ENCODE peak calls at places on chromosome X, in four cellular contexts. U is GM04503; R is effector memory CD4-positive, alpha-beta T cell; E is neural progenitor cell. D is an unnamed sample.
A peak's percentile ranks its signal among the peaks of the same experiment; 100 is the strongest.

GRCh38 chrX:46693149-46693548 is 65.8 kb downstream of the SLC9A7 start:
- DNase-seq in E (no peak), R (no peak), U (no peak), D (no peak)

GRCh38 chrX:39367429-39367828 is 566.2 kb downstream of the MID1IP1 start:
- DNase-seq in E (no peak), R (no peak), U (no peak), D (no peak)

GRCh38 chrX:127708155-127708554 is 344.0 kb downstream of the ACTRT1 start:
- DNase-seq in E (no peak), U (no peak), R (no peak), D (no peak)

GRCh38 chrX:47247206-47247998 is 14.6 kb downstream of the USP11 start:
- DNase-seq in R (no peak), U (no peak), E (no peak), D (no peak)

GRCh38 chrX:1754077-1754476 is 139.2 kb downstream of the ASMT start:
- DNase-seq in R (no peak), U (peak; percentile 17), E (no peak), D (no peak)

GRCh38 chrX:40651620-40652223 is 4.4 kb upstream of the CXorf38 start:
- DNase-seq in E (peak; percentile 82), U (no peak), R (peak; percentile 55), D (peak; percentile 72)

GRCh38 chrX:2705036-2705435 is 13.9 kb downstream of the CD99 start:
- DNase-seq in E (no peak), U (no peak), R (no peak), D (no peak)

GRCh38 chrX:97704881-97705280 is 821.2 kb downstream of the RPA4 start:
- DNase-seq in E (no peak), R (no peak), U (no peak), D (peak; percentile 39)

GRCh38 chrX:115459883-115460564 is 101.0 kb upstream of the PLS3 start:
- DNase-seq in R (no peak), E (no peak), U (no peak), D (no peak)

GRCh38 chrX:10423716-10424115 is 196.7 kb downstream of the MID1 start:
- DNase-seq in E (no peak), U (no peak), R (no peak), D (no peak)